ENCODE peak calls at places on chromosomes 6 and 20, in nine cellular contexts. H is upper lobe of right lung; M is T-helper 2 cell; E is HFFc6; D is NCI-H1092 treated with DMSO at 0.1 percent for 48 hours; T is activated CD8-positive, alpha-beta memory T cell treated with anti-CD3 and anti-CD28 coated beads, Interleukin-2, amount 50 U/mL, for 48 hours; B is islet precursor cell; A is retina; Z is spleen. W is an unnamed sample.

GRCh38 chr6:18121580-18122127 is 823 bp downstream of the NHLRC1 start:
- DNase-seq in T (no peak), D (no peak), Z (no peak), H (no peak), M (no peak), A (no peak), E (no peak), B (no peak), W (no peak)

GRCh38 chr20:59938221-59938620 is 1.9 kb downstream of the PPP1R3D start:
- DNase-seq in H (no peak), D (no peak), T (no peak), E (peak), B (no peak), Z (no peak), A (no peak), M (no peak), W (no peak)

GRCh38 chr20:18796282-18796833 is 17.2 kb upstream of the SCP2D1 start:
- DNase-seq in E (no peak), A (no peak), D (no peak), H (no peak), Z (no peak), T (no peak), B (no peak), M (no peak), W (no peak)

GRCh38 chr6:36603222-36604089 is 9.3 kb downstream of the SRSF3 start:
- DNase-seq in H (no peak), D (no peak), E (no peak), B (no peak), Z (no peak), T (no peak), M (no peak), A (no peak), W (no peak)

GRCh38 chr20:58616411-58616810 is 34.7 kb upstream of the STX16 start:
- DNase-seq in H (no peak), T (no peak), E (no peak), B (no peak), M (no peak), A (no peak), D (no peak), Z (peak), W (no peak)

GRCh38 chr6:31186052-31186734 is 15.7 kb upstream of the POU5F1 start:
- DNase-seq in M (no peak), D (no peak), H (peak), A (no peak), Z (peak), B (no peak), T (no peak), E (peak), W (no peak)

GRCh38 chr20:14698125-14698524 is 360.7 kb upstream of the FLRT3 start:
- DNase-seq in T (no peak), H (no peak), A (no peak), D (no peak), B (no peak), M (no peak), Z (no peak), E (no peak), W (no peak)

GRCh38 chr6:106324726-106325335 is 729 bp downstream of the ATG5 start:
- DNase-seq in M (no peak), D (no peak), Z (no peak), T (no peak), B (no peak), H (no peak), E (no peak), A (no peak), W (no peak)

GRCh38 chr6:52341861-52342260 is 20.1 kb upstream of the PAQR8 start:
- DNase-seq in A (no peak), T (no peak), H (no peak), Z (no peak), M (no peak), D (no peak), E (no peak), B (no peak), W (no peak)

GRCh38 chr20:11890331-11891080 is 27.2 kb upstream of the BTBD3 start:
- DNase-seq in E (peak), H (peak), T (peak), D (peak), B (peak), M (peak), Z (peak), A (peak), W (peak)

GRCh38 chr6:90412538-90413369 is 116.1 kb upstream of the BACH2 start:
- DNase-seq in E (no peak), D (no peak), H (no peak), B (peak), A (no peak), Z (no peak), T (no peak), M (no peak), W (no peak)

GRCh38 chr20:11755071-11755881 is 162.4 kb upstream of the BTBD3 start:
- DNase-seq in D (peak), M (no peak), T (no peak), B (no peak), A (peak), E (no peak), H (no peak), Z (no peak), W (no peak)

GRCh38 chr6:72975346-72975745 is 249.9 kb downstream of the KHDC1L start:
- DNase-seq in A (no peak), T (no peak), Z (no peak), H (no peak), M (no peak), E (no peak), B (no peak), D (peak), W (peak)

GRCh38 chr20:53078761-53079482 is 106.8 kb downstream of the TSHZ2 start:
- DNase-seq in H (no peak), B (no peak), E (no peak), Z (no peak), A (no peak), M (no peak), T (no peak), D (no peak), W (no peak)

GRCh38 chr6:100470721-100471120 is 6.0 kb upstream of the SIM1 start:
- DNase-seq in B (no peak), E (no peak), M (no peak), Z (no peak), H (no peak), D (no peak), A (no peak), T (no peak), W (no peak)

GRCh38 chr6:16752206-16752867 is 8.9 kb downstream of the ATXN1 start:
- DNase-seq in A (no peak), E (peak), B (no peak), T (no peak), H (no peak), D (no peak), Z (no peak), M (no peak), W (no peak)

GRCh38 chr20:18090477-18090876 is 32.8 kb upstream of the OVOL2 start:
- DNase-seq in B (no peak), A (no peak), E (no peak), T (no peak), H (no peak), D (no peak), Z (no peak), M (no peak), W (no peak)

GRCh38 chr6:56891754-56892153 is 63.2 kb upstream of the BEND6 start:
- DNase-seq in H (no peak), B (peak), A (no peak), M (no peak), E (peak), Z (no peak), T (no peak), D (no peak), W (no peak)

GRCh38 chr6:131914967-131915751 is 36.0 kb downstream of the CCN2 start:
- DNase-seq in B (peak), H (no peak), D (peak), M (peak), E (peak), T (peak), Z (no peak), A (peak), W (no peak)

GRCh38 chr6:169420912-169421543 is 167.4 kb upstream of the THBS2 start:
- DNase-seq in E (peak), D (no peak), M (no peak), T (no peak), H (no peak), B (peak), Z (no peak), A (peak), W (no peak)

GRCh38 chr6:5231289-5231688 is 29.5 kb downstream of the LYRM4 start:
- DNase-seq in E (no peak), Z (no peak), T (no peak), D (no peak), B (no peak), H (no peak), M (no peak), A (no peak), W (no peak)

GRCh38 chr6:57195457-57195856 is 23.3 kb downstream of the BAG2 start:
- DNase-seq in H (no peak), M (no peak), B (no peak), T (no peak), E (no peak), Z (no peak), A (no peak), D (no peak), W (no peak)

GRCh38 chr20:53934421-53935352 is 135.7 kb downstream of the BCAS1 start:
- DNase-seq in Z (no peak), D (no peak), E (peak), H (no peak), B (peak), M (no peak), T (peak), A (no peak), W (no peak)

GRCh38 chr20:17624070-17624469 is 54.2 kb downstream of the DSTN start:
- DNase-seq in Z (peak), B (no peak), D (no peak), E (no peak), T (no peak), A (no peak), M (no peak), H (peak), W (no peak)

GRCh38 chr20:54084727-54085368 is 14.5 kb upstream of the BCAS1 start:
- DNase-seq in Z (no peak), D (no peak), E (peak), A (no peak), H (no peak), B (no peak), T (no peak), M (no peak), W (no peak)

W was measured in NCI-H2029 treated with DMSO at 0.1 percent for 48 hours.